ENCODE peak calls at places on chromosomes 7 and 10, in ten cellular contexts. Q is HS-27A, T is ACHN, H is hypothalamus, F is T-cell, C is AG04450, E is nephron progenitor cell, X is retinal pigment epithelial cell, V is HFFc6, R is RWPE1. G is an unnamed sample.

GRCh38 chr7:155831807-155832524 is 19.7 kb upstream of the SHH start:
- DNase-seq in V (no peak), H (no peak), E (no peak), X (no peak), C (no peak), R (no peak), T (no peak), Q (no peak), F (no peak), G (no peak)

GRCh38 chr10:45000138-45000763 is 472 bp upstream of the ZNF22 start:
- DNase-seq in T (no peak), V (no peak), Q (no peak), R (no peak), E (no peak), F (no peak), H (no peak), C (no peak), X (no peak), G (no peak)

GRCh38 chr7:44735403-44736165 is 13.1 kb upstream of the ZMIZ2 start:
- DNase-seq in C (peak), V (peak), Q (peak), R (peak), E (no peak), H (no peak), X (peak), F (no peak), T (peak), G (peak)

GRCh38 chr10:80436459-80437098 is 17.5 kb upstream of the TSPAN14 start:
- DNase-seq in H (no peak), F (no peak), E (no peak), V (no peak), R (no peak), Q (no peak), X (no peak), T (no peak), C (no peak), G (no peak)

GRCh38 chr10:61784354-61785131 is 117.0 kb upstream of the ARID5B start:
- DNase-seq in T (no peak), C (no peak), X (no peak), F (no peak), R (no peak), E (no peak), Q (no peak), H (no peak), V (no peak), G (no peak)

GRCh38 chr10:78263521-78263988 is 229.9 kb downstream of the RPS24 start:
- DNase-seq in E (no peak), C (no peak), T (peak), R (no peak), F (no peak), X (no peak), H (peak), Q (no peak), V (peak), G (no peak)

GRCh38 chr10:120209124-120209523 is 247.9 kb upstream of the PLPP4 start:
- DNase-seq in H (no peak), T (no peak), R (no peak), C (no peak), V (no peak), F (no peak), E (no peak), X (no peak), Q (no peak), G (no peak)

GRCh38 chr7:65980478-65981250 is 1.3 kb downstream of the GUSB start:
- DNase-seq in T (no peak), X (peak), V (peak), E (peak), C (no peak), F (peak), R (no peak), Q (no peak), H (no peak), G (no peak)

GRCh38 chr10:44647877-44648542 is 263.1 kb upstream of the CXCL12 start:
- DNase-seq in Q (no peak), E (no peak), R (no peak), H (no peak), X (no peak), F (no peak), T (peak), V (peak), C (peak), G (no peak)

GRCh38 chr7:130895006-130895750 is 161.2 kb upstream of the KLF14 start:
- DNase-seq in C (no peak), E (no peak), Q (no peak), F (no peak), H (no peak), R (no peak), T (no peak), X (no peak), V (no peak), G (no peak)

GRCh38 chr10:115030483-115031200 is 62.5 kb upstream of the ATRNL1 start:
- DNase-seq in C (no peak), F (no peak), H (no peak), E (no peak), T (no peak), X (no peak), Q (no peak), V (no peak), R (no peak), G (no peak)

GRCh38 chr10:72728462-72728861 is 36.5 kb downstream of the MCU start:
- DNase-seq in Q (no peak), V (no peak), H (no peak), E (no peak), F (no peak), X (no peak), C (no peak), T (no peak), R (no peak), G (no peak)

GRCh38 chr7:70582921-70583895 is 548.7 kb upstream of the GALNT17 start:
- DNase-seq in Q (no peak), R (no peak), T (no peak), E (no peak), H (no peak), C (no peak), V (no peak), X (no peak), F (no peak), G (no peak)

GRCh38 chr7:119974972-119975371 is 298.0 kb upstream of the KCND2 start:
- DNase-seq in R (no peak), T (no peak), C (no peak), Q (no peak), V (no peak), H (no peak), F (no peak), X (no peak), E (no peak), G (no peak)

GRCh38 chr7:75967573-75967997 is 26.8 kb downstream of the TMEM120A start:
- DNase-seq in X (no peak), T (no peak), C (peak), V (no peak), F (no peak), R (no peak), E (no peak), Q (no peak), H (no peak), G (no peak)

GRCh38 chr10:89773081-89773480 is 71.7 kb downstream of the KIF20B start:
- DNase-seq in C (no peak), Q (no peak), R (no peak), H (no peak), F (no peak), X (no peak), V (no peak), E (no peak), T (no peak), G (no peak)

GRCh38 chr10:6918305-6918704 is 338.2 kb upstream of the PRKCQ start:
- DNase-seq in F (peak), R (no peak), H (no peak), V (no peak), T (no peak), C (no peak), Q (no peak), X (no peak), E (peak), G (no peak)

GRCh38 chr7:44565795-44566559 is 7.7 kb downstream of the DDX56 start:
- DNase-seq in H (no peak), E (no peak), C (no peak), R (no peak), X (no peak), T (no peak), V (no peak), F (no peak), Q (no peak), G (no peak)

GRCh38 chr10:3978174-3978573 is 193.2 kb upstream of the KLF6 start:
- DNase-seq in C (no peak), R (peak), E (no peak), X (no peak), V (peak), T (peak), Q (no peak), H (no peak), F (no peak), G (no peak)

GRCh38 chr7:112550468-112551060 is 69.8 kb downstream of the LSMEM1 start:
- DNase-seq in C (peak), Q (peak), V (peak), F (no peak), T (peak), E (no peak), R (peak), X (no peak), H (no peak), G (peak)

GRCh38 chr7:105985250-105985649 is 22.2 kb downstream of the CDHR3 start:
- DNase-seq in R (no peak), H (no peak), T (no peak), F (no peak), Q (no peak), E (no peak), C (no peak), X (no peak), V (no peak), G (no peak)

GRCh38 chr10:96995851-96996250 is 163.8 kb downstream of the LCOR start:
- DNase-seq in C (no peak), V (peak), T (no peak), R (no peak), H (no peak), F (no peak), E (no peak), Q (no peak), X (no peak), G (no peak)

GRCh38 chr7:135918134-135918533 is 59.0 kb downstream of the MTPN start:
- DNase-seq in F (no peak), E (no peak), T (no peak), H (no peak), R (no peak), Q (no peak), V (no peak), X (no peak), C (no peak), G (no peak)

GRCh38 chr7:41911792-41912191 is 208.9 kb upstream of the INHBA start:
- DNase-seq in Q (no peak), F (no peak), H (no peak), C (no peak), X (peak), T (peak), R (no peak), E (no peak), V (peak), G (no peak)

GRCh38 chr7:112357136-112357535 is 93.1 kb upstream of the IFRD1 start:
- DNase-seq in R (no peak), V (no peak), T (no peak), X (no peak), E (no peak), H (no peak), F (no peak), Q (no peak), C (no peak), G (no peak)

GRCh38 chr10:6141296-6142151 is 52.7 kb downstream of the RBM17 start:
- DNase-seq in X (peak), H (no peak), V (peak), F (no peak), E (no peak), R (peak), Q (no peak), C (peak), T (peak), G (no peak)

GRCh38 chr7:5695037-5695708 is 86.3 kb downstream of the RNF216 start:
- DNase-seq in R (no peak), H (peak), F (peak), V (peak), X (no peak), E (no peak), Q (peak), C (peak), T (peak), G (no peak)

GRCh38 chr10:100377830-100378229 is 30.8 kb downstream of the SCD start:
- DNase-seq in R (no peak), E (no peak), X (no peak), T (no peak), H (no peak), Q (no peak), F (no peak), V (no peak), C (no peak), G (no peak)